ENCODE peak calls at places on chromosomes 3 and 15, in four cellular contexts. K, N, B and I are unnamed samples. For H3K9me3, the result is how much of the 10 kb centered on the place peaks cover.

GRCh38 chr3:52771334-52771681 is 568 bp upstream of the NEK4 start:
- DNase-seq in K (no peak), N (no peak), B (no peak), I (no peak)

GRCh38 chr3:16831846-16832245 is 52.9 kb upstream of the PLCL2 start:
- DNase-seq in K (no peak), N (no peak), B (no peak), I (no peak)

GRCh38 chr15:38257676-38258075 is 5.0 kb downstream of the SPRED1 start:
- DNase-seq in K (no peak), N (no peak), B (no peak), I (no peak)

GRCh38 chr15:31274496-31275330 is 51.9 kb upstream of the KLF13 start:
- DNase-seq in K (no peak), N (no peak), B (no peak), I (no peak)

GRCh38 chr3:56421205-56421604 is 47.1 kb downstream of the ERC2 start:
- DNase-seq in K (no peak), N (no peak), B (no peak), I (peak)

GRCh38 chr15:68614621-68615035 is 35.8 kb downstream of the CORO2B start:
- DNase-seq in K (peak), N (no peak), B (no peak), I (no peak)

GRCh38 chr3:125055165-125055912 is 458 bp downstream of the HEG1 start:
- DNase-seq in K (no peak), N (no peak), B (peak), I (peak)

GRCh38 chr3:140203510-140203909 is 268.5 kb downstream of the CLSTN2 start:
- DNase-seq in K (peak), N (no peak), B (no peak), I (no peak)

GRCh38 chr3:28777806-28778475 is 429.3 kb upstream of the AZI2 start:
- DNase-seq in K (no peak), N (no peak), B (no peak), I (no peak)

GRCh38 chr15:48722764-48723661 is 77.5 kb upstream of the FBN1 start:
- DNase-seq in K (no peak), N (no peak), B (no peak), I (peak)

GRCh38 chr3:45453887-45454286 is 65.5 kb downstream of the LARS2 start:
- DNase-seq in K (no peak), N (no peak), B (no peak), I (no peak)

GRCh38 chr15:63258658-63259057 is 18.7 kb upstream of the APH1B start:
- DNase-seq in K (no peak), N (no peak), B (no peak), I (no peak)

GRCh38 chr15:65885668-65886218 is 16.5 kb downstream of the RAB11A start:
- DNase-seq in K (no peak), N (no peak), B (no peak), I (no peak)

GRCh38 chr15:72176155-72176554 is 21.4 kb downstream of the GRAMD2A start:
- DNase-seq in K (no peak), N (no peak), B (no peak), I (no peak)

GRCh38 chr15:28961391-28961790 is 75.6 kb downstream of the APBA2 start:
- DNase-seq in K (no peak), N (no peak), B (no peak), I (no peak)

GRCh38 chr3:88113311-88114162 is 36.2 kb upstream of the C3orf38 start:
- DNase-seq in K (peak), N (peak), B (peak), I (peak)

GRCh38 chr3:98398513-98398912 is 8.0 kb downstream of the OR5K3 start:
- DNase-seq in K (no peak), N (no peak), B (no peak), I (no peak)

GRCh38 chr3:187385296-187385695 is 17.1 kb downstream of the RTP4 start:
- DNase-seq in K (no peak), N (no peak), B (no peak), I (no peak)

GRCh38 chr3:71714595-71714994 is 10.6 kb downstream of the EIF4E3 start:
- DNase-seq in K (no peak), N (no peak), B (no peak), I (no peak)

GRCh38 chr3:50321844-50322385 is 630 bp downstream of the HYAL2 start:
- DNase-seq in K (no peak), N (no peak), B (no peak), I (no peak)

GRCh38 chr15:52100807-52101206 is 11.8 kb downstream of the BCL2L10 start:
- DNase-seq in K (no peak), N (no peak), B (no peak), I (peak)

GRCh38 chr3:102410616-102411015 is 24.2 kb upstream of the ZPLD1 start:
- DNase-seq in K (no peak), N (no peak), B (no peak), I (no peak)

GRCh38 chr15:31328999-31329639 is 2.5 kb downstream of the KLF13 start:
- DNase-seq in K (no peak), N (no peak), B (no peak), I (no peak)

GRCh38 chr3:152284906-152285305 is 16.2 kb downstream of the MBNL1 start:
- DNase-seq in K (no peak), N (no peak), B (peak), I (no peak)

GRCh38 chr3:159897331-159898075 is 91.1 kb upstream of the IL12A start:
- DNase-seq in K (no peak), N (no peak), B (no peak), I (peak)

GRCh38 chr3:159814161-159814560 is 174.5 kb upstream of the IL12A start:
- DNase-seq in K (peak), N (no peak), B (no peak), I (no peak)

GRCh38 chr3:120263792-120264191 is 21.2 kb downstream of the GPR156 start:
- DNase-seq in K (no peak), N (no peak), B (no peak), I (no peak)

GRCh38 chr3:139491027-139491700 is 14.8 kb upstream of the RBP2 start:
- DNase-seq in K (peak), N (no peak), B (no peak), I (no peak)

GRCh38 chr3:131880948-131881347 is 153.9 kb downstream of the CPNE4 start:
- DNase-seq in K (no peak), N (no peak), B (no peak), I (no peak)

GRCh38 chr3:81531256-81531655 is 230.2 kb downstream of the GBE1 start:
- DNase-seq in K (no peak), N (no peak), B (no peak), I (no peak)

DNA sequence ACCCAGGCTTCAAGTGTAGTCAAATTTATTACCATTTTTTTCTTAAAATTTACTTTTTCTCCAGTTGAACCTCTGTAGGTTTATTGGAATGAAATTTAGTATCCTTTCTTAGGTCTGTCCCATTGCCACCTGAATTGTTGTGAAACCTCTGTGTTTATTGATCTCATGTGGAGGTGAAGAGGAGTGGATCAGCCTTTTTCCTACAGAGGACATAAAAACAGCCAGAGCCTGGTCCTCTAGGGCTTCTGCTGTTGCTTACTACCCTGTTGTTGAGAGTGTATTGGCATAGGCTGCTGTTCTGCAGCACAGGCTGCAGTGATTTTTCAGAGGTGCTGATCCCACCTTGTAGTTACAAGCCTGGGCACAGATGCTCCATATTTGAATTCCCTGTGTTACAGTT is 44.6 kb downstream of the LRRC28 start:
- DNase-seq in K (no peak), N (no peak), B (no peak), I (no peak)
- H3K9me3 ChIP-seq in K (under half), N (under half), B (under half), I (under half)

DNA sequence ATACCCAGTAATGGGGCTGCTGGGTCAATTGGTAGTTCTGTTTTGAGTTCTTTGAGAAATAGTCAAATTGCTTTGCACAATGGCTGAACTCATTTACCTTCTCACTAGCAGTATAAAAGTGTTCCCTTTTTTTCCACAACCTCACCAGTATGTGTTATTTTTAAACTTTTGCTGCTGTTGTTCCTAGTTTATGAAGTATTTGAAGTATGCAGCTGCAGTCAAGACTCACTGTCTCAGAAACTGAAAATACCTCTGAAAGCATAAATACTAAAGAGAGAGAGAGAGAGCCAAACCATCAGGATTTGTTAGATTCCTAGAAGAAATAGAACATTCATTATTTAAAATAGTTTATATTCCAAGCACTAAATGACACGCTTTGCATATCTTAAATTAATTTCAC is 764.2 kb downstream of the NTRK3 start:
- DNase-seq in K (no peak), N (no peak), B (no peak), I (no peak)
- H3K9me3 ChIP-seq in K (under half), N (under half), B (under half), I (under half)

GRCh38 chr3:170896781-170897180 is 11.7 kb downstream of the EIF5A2 start:
- DNase-seq in K (no peak), N (no peak), B (no peak), I (no peak)
- H3K9me3 ChIP-seq in K (under half), N (under half), B (under half), I (under half)

GRCh38 chr15:25093455-25094029 is 138.8 kb downstream of the SNRPN start:
- DNase-seq in K (no peak), N (no peak), B (no peak), I (no peak)

GRCh38 chr15:25094519-25094918 is 139.7 kb downstream of the SNRPN start:
- DNase-seq in K (no peak), N (no peak), B (no peak), I (no peak)

GRCh38 chr15:25092661-25093060 is 137.9 kb downstream of the SNRPN start:
- DNase-seq in K (no peak), N (no peak), B (no peak), I (no peak)

GRCh38 chr15:25095179-25095578 is 140.4 kb downstream of the SNRPN start:
- DNase-seq in K (no peak), N (no peak), B (no peak), I (no peak)

DNA sequence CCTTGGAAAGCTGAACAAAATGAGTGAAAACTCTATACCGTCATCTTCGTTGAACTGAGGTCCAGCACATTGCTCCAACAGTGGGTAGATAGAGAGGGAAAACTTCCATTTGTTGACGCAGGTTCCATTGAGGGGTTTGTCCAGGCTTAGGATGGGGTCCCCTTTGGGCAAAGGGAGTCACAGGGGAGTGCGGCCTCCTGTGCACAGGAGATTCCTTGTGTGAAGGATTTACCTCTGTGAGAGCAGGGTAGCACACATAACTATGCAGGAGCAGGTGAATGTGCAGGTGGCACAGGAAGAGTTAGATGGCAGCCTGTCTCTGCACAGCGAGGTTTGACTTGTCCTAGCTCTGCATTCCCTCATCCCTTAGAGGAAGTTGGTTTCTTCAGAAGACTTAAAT is 139.3 kb downstream of the SNRPN start:
- DNase-seq in K (no peak), N (no peak), B (no peak), I (no peak)
- H3K9me3 ChIP-seq in K (under half), N (under half), B (under half), I (under half)

GRCh38 chr15:36850864-36851263 is 249.5 kb downstream of the MEIS2 start:
- DNase-seq in K (no peak), N (no peak), B (no peak), I (no peak)
- H3K9me3 ChIP-seq in K (under half), N (under half), B (under half), I (under half)

DNA sequence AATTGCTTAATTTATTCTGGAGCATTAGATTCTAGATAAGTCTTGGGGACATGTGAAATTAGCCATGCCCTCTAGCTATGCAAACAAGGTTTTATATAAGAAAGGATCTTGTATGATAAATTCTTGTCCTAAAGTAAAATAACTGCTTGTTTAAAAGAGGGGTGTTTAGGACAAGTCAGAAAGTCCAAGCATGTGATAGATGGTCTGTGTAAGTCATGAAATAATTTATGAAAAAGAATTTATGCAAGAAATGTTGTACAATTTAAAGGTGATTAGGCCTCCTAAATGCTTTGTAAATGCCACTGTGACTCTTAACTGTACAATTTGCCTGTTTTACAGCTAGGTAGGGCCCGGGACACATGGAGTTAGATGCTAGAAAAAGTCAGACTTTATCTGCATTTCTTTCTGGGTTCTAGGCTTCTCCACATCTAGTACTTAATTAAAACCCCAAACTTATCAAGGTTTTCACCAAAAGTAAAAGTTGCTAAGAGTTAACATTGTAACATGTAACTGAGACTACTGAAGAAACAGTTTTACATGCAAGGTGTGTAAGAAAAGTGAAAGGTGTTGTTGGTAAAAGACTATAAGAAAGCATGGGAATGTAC is 13.2 kb downstream of the LINS1 start:
- DNase-seq in K (no peak), N (no peak), B (no peak), I (no peak)
- H3K9me3 ChIP-seq in K (half or more), N (under half), B (under half), I (under half)

GRCh38 chr3:114110439-114110838 is 53.9 kb downstream of the QTRT2 start:
- DNase-seq in K (no peak), N (no peak), B (no peak), I (no peak)

GRCh38 chr3:114104414-114104813 is 47.9 kb downstream of the QTRT2 start:
- DNase-seq in K (no peak), N (no peak), B (no peak), I (no peak)

GRCh38 chr3:114111060-114111790 is 54.7 kb downstream of the QTRT2 start:
- DNase-seq in K (no peak), N (no peak), B (no peak), I (no peak)

GRCh38 chr3:114103858-114104257 is 47.3 kb downstream of the QTRT2 start:
- DNase-seq in K (no peak), N (no peak), B (no peak), I (no peak)

GRCh38 chr3:114108137-114108536 is 51.6 kb downstream of the QTRT2 start:
- DNase-seq in K (no peak), N (no peak), B (no peak), I (no peak)
- H3K9me3 ChIP-seq in K (under half), N (under half), B (under half), I (under half)